ENCODE peak calls at places on chromosomes 5 and 9, in seven cellular contexts. I, F, M, L, H, P and V are unnamed samples.

GRCh38 chr9:106023455-106023854 is 329.1 kb downstream of the TMEM38B start:
- DNase-seq in I (no peak), F (no peak), M (no peak), L (no peak), H (no peak), P (no peak), V (no peak)

GRCh38 chr5:155150012-155150411 is 136.5 kb downstream of the KIF4B start:
- DNase-seq in I (no peak), F (no peak), M (no peak), L (no peak), H (no peak), P (peak; percentile 71), V (no peak)

GRCh38 chr9:116635908-116636307 is 51.2 kb upstream of the TRIM32 start:
- DNase-seq in I (no peak), F (no peak), M (no peak), L (no peak), H (no peak), P (no peak), V (no peak)

GRCh38 chr5:115418788-115419187 is 122.3 kb upstream of the CCDC112 start:
- DNase-seq in I (no peak), F (no peak), M (no peak), L (no peak), H (no peak), P (no peak), V (no peak)

GRCh38 chr5:78813286-78813685 is 164.7 kb upstream of the LHFPL2 start:
- DNase-seq in I (no peak), F (no peak), M (no peak), L (no peak), H (no peak), P (no peak), V (no peak)

GRCh38 chr9:74526215-74526614 is 29.1 kb downstream of the RORB start:
- DNase-seq in I (no peak), F (no peak), M (no peak), L (no peak), H (no peak), P (no peak), V (no peak)

GRCh38 chr5:57258052-57258451 is 84.2 kb downstream of the GPBP1 start:
- DNase-seq in I (no peak), F (no peak), M (no peak), L (no peak), H (no peak), P (no peak), V (no peak)

GRCh38 chr9:111068816-111069215 is 30.5 kb upstream of the LPAR1 start:
- DNase-seq in I (no peak), F (no peak), M (no peak), L (no peak), H (peak; percentile 36), P (no peak), V (no peak)

GRCh38 chr9:90907790-90908189 is 106.2 kb downstream of the SYK start:
- DNase-seq in I (no peak), F (no peak), M (no peak), L (no peak), H (no peak), P (no peak), V (no peak)

GRCh38 chr9:114272739-114273431 is 50.0 kb upstream of the ORM1 start:
- DNase-seq in I (no peak), F (peak; percentile 11), M (no peak), L (peak; percentile 10), H (no peak), P (no peak), V (no peak)

DNA sequence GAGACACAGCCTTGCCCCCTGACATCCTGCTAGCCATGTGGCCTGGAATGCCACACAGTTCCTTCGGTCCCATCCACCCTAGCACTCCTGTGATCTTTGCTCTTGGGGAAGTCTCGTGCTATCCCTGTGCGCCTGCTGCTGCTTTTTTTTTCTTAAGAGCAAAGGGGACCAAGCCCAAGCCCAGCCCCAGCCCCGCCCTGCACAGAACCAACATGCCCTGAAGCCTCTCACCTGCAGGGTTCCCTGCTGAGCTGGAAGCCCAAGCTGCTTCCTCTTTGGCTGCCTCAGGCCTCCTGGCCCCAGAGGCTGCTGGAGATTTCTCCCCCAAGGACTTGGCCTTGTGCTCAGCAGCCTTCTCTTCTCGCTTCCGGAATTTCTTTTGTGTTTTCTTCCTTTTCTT is 1.8 kb downstream of the SURF6 start:
- DNase-seq in I (peak; percentile 42), F (no peak), M (peak; percentile 66), L (no peak), H (no peak), P (peak; percentile 65), V (no peak)
- H3K4me3 ChIP-seq in I (no peak overlapping the region), F (no peak overlapping the region), M (peak overlapping the region; percentile 94), L (no peak overlapping the region), H (no peak overlapping the region), P (no peak overlapping the region), V (no peak overlapping the region)

GRCh38 chr9:5951686-5952211 is 61.1 kb downstream of the MLANA start:
- DNase-seq in I (no peak), F (no peak), M (no peak), L (no peak), H (peak; percentile 10), P (no peak), V (peak; percentile 27)

GRCh38 chr9:5953743-5954707 is 61.4 kb downstream of the RANBP6 start:
- DNase-seq in I (no peak), F (no peak), M (no peak), L (no peak), H (no peak), P (no peak), V (no peak)

GRCh38 chr9:5947912-5948311 is 57.2 kb downstream of the MLANA start:
- DNase-seq in I (no peak), F (no peak), M (peak; percentile 2), L (no peak), H (no peak), P (peak; percentile 77), V (no peak)

GRCh38 chr9:5945112-5945511 is 54.4 kb downstream of the MLANA start:
- DNase-seq in I (no peak), F (no peak), M (no peak), L (no peak), H (no peak), P (no peak), V (no peak)

DNA sequence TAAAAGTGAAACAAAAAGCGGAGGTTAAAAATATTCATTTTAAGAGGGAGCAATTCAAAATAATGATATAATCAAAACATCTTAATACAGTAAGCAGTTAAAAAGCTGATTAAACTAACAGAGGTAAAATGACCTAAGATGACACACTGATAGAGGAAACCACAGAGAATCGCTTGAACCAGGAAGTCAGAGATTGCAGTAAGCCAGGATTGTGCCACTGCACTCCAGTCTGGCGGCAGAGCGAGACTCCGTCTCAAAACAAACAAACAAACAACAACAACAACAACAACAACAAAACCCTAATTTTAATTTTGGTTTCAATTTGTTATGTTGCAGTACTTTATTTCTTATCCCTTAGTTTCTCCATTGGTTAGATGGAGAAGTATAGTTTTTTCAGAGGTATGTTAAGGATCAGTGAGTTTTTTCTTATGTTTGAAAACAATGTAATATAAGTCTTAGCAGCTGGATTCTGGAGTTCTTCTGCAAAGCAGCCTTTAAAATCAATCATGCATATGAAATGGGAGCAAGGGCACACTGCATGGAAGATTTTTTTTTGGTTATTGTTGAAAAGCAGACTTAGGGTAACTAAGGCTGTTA is 58.5 kb downstream of the MLANA start:
- DNase-seq in I (no peak), F (no peak), M (peak; percentile 11), L (no peak), H (peak; percentile 2), P (peak; percentile 27), V (no peak)
- H3K4me3 ChIP-seq in I (no peak overlapping the region), F (no peak overlapping the region), M (peak overlapping the region; percentile 35), L (no peak overlapping the region), H (peak overlapping the region; percentile 24), P (no peak overlapping the region), V (no peak overlapping the region)

GRCh38 chr5:143059355-143059754 is 289.2 kb downstream of the ARHGAP26 start:
- DNase-seq in I (no peak), F (no peak), M (no peak), L (no peak), H (no peak), P (no peak), V (no peak)
- H3K4me3 ChIP-seq in I (no peak overlapping the region), F (no peak overlapping the region), M (no peak overlapping the region), L (no peak overlapping the region), H (no peak overlapping the region), P (no peak overlapping the region), V (no peak overlapping the region)

DNA sequence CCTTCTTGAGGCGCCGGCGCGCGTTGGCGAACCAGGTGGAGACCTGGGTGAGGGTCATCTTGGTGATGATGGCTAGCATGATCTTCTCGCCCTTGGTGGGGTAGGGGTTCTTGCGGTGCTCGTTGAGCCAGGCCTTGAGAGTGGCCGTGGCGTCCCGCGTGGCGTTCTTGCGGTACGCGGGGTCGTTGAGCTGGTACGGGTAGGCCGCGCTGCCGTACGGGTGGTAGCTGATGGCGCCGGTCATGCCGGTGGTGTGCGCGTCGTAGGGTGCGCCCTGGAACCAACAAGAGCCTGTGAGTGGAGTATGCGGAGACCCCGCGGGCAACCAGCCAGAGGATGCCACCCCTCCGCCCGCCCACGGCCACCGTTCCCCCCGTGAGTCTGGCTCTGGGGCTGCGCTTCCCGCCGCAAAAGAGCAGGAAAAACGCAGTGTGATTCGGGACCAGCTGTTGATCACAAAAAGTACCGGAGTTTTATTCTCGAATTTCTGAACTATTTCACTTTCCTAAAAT is 1.9 kb downstream of the IRX2 start:
- DNase-seq in I (no peak), F (no peak), M (no peak), L (no peak), H (no peak), P (no peak), V (no peak)
- H3K4me3 ChIP-seq in I (peak overlapping the region; percentile 48), F (peak overlapping the region; percentile 33), M (no peak overlapping the region), L (no peak overlapping the region), H (peak overlapping the region; percentile 60), P (no peak overlapping the region), V (peak overlapping the region; percentile 72)

GRCh38 chr9:121278535-121279169 is 10.7 kb downstream of the GSN start:
- DNase-seq in I (peak; percentile 58), F (peak; percentile 71), M (peak; percentile 83), L (peak; percentile 72), H (peak; percentile 99), P (peak; percentile 73), V (peak; percentile 100)
- H3K4me3 ChIP-seq in I (no peak overlapping the region), F (no peak overlapping the region), M (no peak overlapping the region), L (no peak overlapping the region), H (peak overlapping the region; percentile 21), P (no peak overlapping the region), V (no peak overlapping the region)